ENCODE peak calls at places on chromosomes 5 and 9, in nine cellular contexts. M, R, A, F, Z, U, C, W and K are unnamed samples.

GRCh38 chr9:127898433-127899199 is 787 bp downstream of the ST6GALNAC6 start:
- DNase-seq in M (peak), R (no peak), A (no peak), F (peak), Z (peak), U (peak), C (no peak), W (no peak), K (peak)

GRCh38 chr5:76971471-76971870 is 18.6 kb downstream of the CRHBP start:
- DNase-seq in M (no peak), R (no peak), A (no peak), F (no peak), Z (no peak), U (no peak), C (no peak), W (no peak), K (no peak)

GRCh38 chr5:177301503-177302165 is 1.9 kb downstream of the RAB24 start:
- DNase-seq in M (peak), R (no peak), A (no peak), F (no peak), Z (no peak), U (no peak), C (no peak), W (peak), K (no peak)

GRCh38 chr5:118111956-118112355 is 876.4 kb downstream of the DTWD2 start:
- DNase-seq in M (no peak), R (no peak), A (no peak), F (no peak), Z (no peak), U (no peak), C (no peak), W (no peak), K (no peak)

GRCh38 chr5:134051305-134051704 is 46.5 kb upstream of the VDAC1 start:
- DNase-seq in M (no peak), R (no peak), A (no peak), F (no peak), Z (no peak), U (no peak), C (no peak), W (no peak), K (no peak)

GRCh38 chr5:144549580-144549979 is 378.9 kb downstream of the KCTD16 start:
- DNase-seq in M (no peak), R (no peak), A (no peak), F (no peak), Z (no peak), U (peak), C (no peak), W (peak), K (no peak)

GRCh38 chr9:77005216-77005615 is 14.2 kb upstream of the FOXB2 start:
- DNase-seq in M (no peak), R (no peak), A (no peak), F (no peak), Z (no peak), U (no peak), C (no peak), W (no peak), K (no peak)

GRCh38 chr5:40486437-40487270 is 193.1 kb upstream of the PTGER4 start:
- DNase-seq in M (peak), R (peak), A (no peak), F (peak), Z (no peak), U (peak), C (no peak), W (no peak), K (no peak)

GRCh38 chr9:93954436-93955355 is at the start of gene BARX1:
- DNase-seq in M (peak), R (no peak), A (no peak), F (no peak), Z (peak), U (no peak), C (no peak), W (no peak), K (no peak)

GRCh38 chr5:66875325-66875724 is 279.1 kb downstream of the MAST4 start:
- DNase-seq in M (no peak), R (no peak), A (no peak), F (no peak), Z (no peak), U (no peak), C (no peak), W (no peak), K (no peak)

GRCh38 chr5:36969700-36970395 is 93.3 kb downstream of the NIPBL start:
- DNase-seq in M (no peak), R (no peak), A (no peak), F (no peak), Z (no peak), U (no peak), C (no peak), W (no peak), K (no peak)

GRCh38 chr9:36191696-36192095 is 975 bp downstream of the CLTA start:
- DNase-seq in M (no peak), R (no peak), A (no peak), F (no peak), Z (no peak), U (no peak), C (no peak), W (no peak), K (no peak)

GRCh38 chr5:161713042-161713441 is 27.5 kb downstream of the GABRA6 start:
- DNase-seq in M (no peak), R (no peak), A (no peak), F (no peak), Z (no peak), U (no peak), C (no peak), W (no peak), K (no peak)

GRCh38 chr9:126611592-126612328 is 2.0 kb upstream of the LMX1B start:
- DNase-seq in M (peak), R (peak), A (peak), F (peak), Z (peak), U (peak), C (peak), W (peak), K (peak)

GRCh38 chr9:122217640-122218039 is 11.1 kb downstream of the LHX6 start:
- DNase-seq in M (no peak), R (no peak), A (no peak), F (no peak), Z (no peak), U (no peak), C (no peak), W (peak), K (no peak)

GRCh38 chr5:131855452-131855851 is 58.6 kb upstream of the FNIP1 start:
- DNase-seq in M (no peak), R (no peak), A (no peak), F (no peak), Z (no peak), U (no peak), C (no peak), W (no peak), K (no peak)

GRCh38 chr5:74966151-74967050 is 86.0 kb downstream of the GCNT4 start:
- DNase-seq in M (no peak), R (no peak), A (no peak), F (no peak), Z (no peak), U (no peak), C (no peak), W (no peak), K (no peak)

GRCh38 chr5:143176048-143176447 is 227.4 kb downstream of the NR3C1 start:
- DNase-seq in M (no peak), R (no peak), A (no peak), F (no peak), Z (no peak), U (no peak), C (no peak), W (no peak), K (no peak)

GRCh38 chr9:75889977-75890540 is 414 bp upstream of the PCSK5 start:
- DNase-seq in M (peak), R (peak), A (peak), F (no peak), Z (peak), U (peak), C (no peak), W (no peak), K (peak)

GRCh38 chr5:17359451-17359965 is 138.5 kb upstream of the TAF11L2 start:
- DNase-seq in M (peak), R (no peak), A (no peak), F (no peak), Z (no peak), U (no peak), C (no peak), W (no peak), K (no peak)

GRCh38 chr9:35675732-35676392 is 2.1 kb downstream of the CA9 start:
- DNase-seq in M (no peak), R (peak), A (no peak), F (peak), Z (peak), U (peak), C (no peak), W (no peak), K (peak)